ENCODE peak calls at places on chromosomes 12 and 14, in ten cellular contexts. L is K562; P is heart right ventricle; H is brain microvascular endothelial cell; G is breast epithelium; Y is GM23338; R is tibial artery; I is CD8-positive, alpha-beta memory T cell; E is AG04450; B is uterus. K is an unnamed sample.

GRCh38 chr12:8018666-8019581 is 13.6 kb upstream of the FOXJ2 start:
- DNase-seq in L (peak), P (peak), H (no peak), G (no peak), Y (peak), R (no peak), I (peak), E (no peak), B (no peak), K (peak)

GRCh38 chr12:97556201-97556824 is 93.7 kb downstream of the RMST start:
- DNase-seq in L (no peak), P (peak), H (no peak), G (peak), Y (peak), R (no peak), I (no peak), E (no peak), B (no peak), K (peak)

GRCh38 chr14:69696633-69697557 is 70.0 kb upstream of the SRSF5 start:
- DNase-seq in L (peak), P (no peak), H (no peak), G (no peak), Y (no peak), R (no peak), I (no peak), E (no peak), B (no peak), K (no peak)

GRCh38 chr12:85872497-85873091 is 1.5 kb upstream of the NTS start:
- DNase-seq in L (peak), P (no peak), H (peak), G (no peak), Y (peak), R (no peak), I (no peak), E (peak), B (no peak), K (peak)

GRCh38 chr12:46786774-46787173 is 39.0 kb downstream of the SLC38A4 start:
- DNase-seq in L (no peak), P (no peak), H (peak), G (no peak), Y (no peak), R (no peak), I (no peak), E (peak), B (no peak), K (no peak)

GRCh38 chr14:104443391-104444158 is 136.0 kb upstream of the C14orf180 start:
- DNase-seq in L (no peak), P (no peak), H (no peak), G (peak), Y (peak), R (peak), I (no peak), E (no peak), B (no peak), K (peak)

GRCh38 chr12:99648183-99648582 is 630 bp downstream of the GARIN6 start:
- DNase-seq in L (no peak), P (no peak), H (no peak), G (no peak), Y (no peak), R (no peak), I (no peak), E (no peak), B (no peak), K (no peak)

GRCh38 chr12:66365718-66366485 is 63.6 kb downstream of the HELB start:
- DNase-seq in L (no peak), P (no peak), H (peak), G (no peak), Y (no peak), R (no peak), I (no peak), E (no peak), B (no peak), K (no peak)

GRCh38 chr12:52232916-52233461 is at the start of gene KRT7:
- DNase-seq in L (no peak), P (no peak), H (no peak), G (peak), Y (peak), R (peak), I (no peak), E (no peak), B (no peak), K (peak)

GRCh38 chr12:95942106-95942531 is 295 bp downstream of the CCDC38 start:
- DNase-seq in L (no peak), P (no peak), H (no peak), G (no peak), Y (peak), R (no peak), I (no peak), E (no peak), B (no peak), K (no peak)

GRCh38 chr12:5272061-5272820 is 159.7 kb upstream of the NTF3 start:
- DNase-seq in L (no peak), P (no peak), H (no peak), G (no peak), Y (no peak), R (no peak), I (no peak), E (no peak), B (no peak), K (no peak)

GRCh38 chr12:45010051-45010450 is 40.8 kb downstream of the DBX2 start:
- DNase-seq in L (no peak), P (no peak), H (no peak), G (no peak), Y (no peak), R (no peak), I (no peak), E (no peak), B (no peak), K (no peak)

GRCh38 chr12:54349031-54349430 is 15.3 kb downstream of the GPR84 start:
- DNase-seq in L (no peak), P (no peak), H (no peak), G (no peak), Y (no peak), R (no peak), I (no peak), E (no peak), B (no peak), K (no peak)

GRCh38 chr12:107163413-107163812 is 70.1 kb upstream of the CRY1 start:
- DNase-seq in L (no peak), P (no peak), H (no peak), G (no peak), Y (no peak), R (no peak), I (no peak), E (no peak), B (no peak), K (no peak)

GRCh38 chr14:33331176-33331949 is 392.7 kb downstream of the NPAS3 start:
- DNase-seq in L (no peak), P (no peak), H (no peak), G (no peak), Y (no peak), R (no peak), I (no peak), E (no peak), B (no peak), K (no peak)

GRCh38 chr12:42296503-42297109 is 29.3 kb downstream of the ZCRB1 start:
- DNase-seq in L (peak), P (no peak), H (no peak), G (no peak), Y (peak), R (no peak), I (no peak), E (no peak), B (no peak), K (peak)

GRCh38 chr12:10802587-10802986 is at the start of gene TAS2R7:
- DNase-seq in L (no peak), P (no peak), H (no peak), G (no peak), Y (no peak), R (no peak), I (no peak), E (no peak), B (no peak), K (peak)

GRCh38 chr14:76936483-76936882 is 92.0 kb downstream of the IRF2BPL start:
- DNase-seq in L (no peak), P (peak), H (no peak), G (no peak), Y (no peak), R (no peak), I (no peak), E (no peak), B (peak), K (no peak)

GRCh38 chr12:6603095-6603567 is 4.0 kb downstream of the CHD4 start:
- DNase-seq in L (no peak), P (peak), H (no peak), G (peak), Y (no peak), R (peak), I (peak), E (no peak), B (peak), K (peak)

GRCh38 chr12:115451151-115451784 is 767.3 kb upstream of the TBX3 start:
- DNase-seq in L (no peak), P (no peak), H (no peak), G (no peak), Y (no peak), R (no peak), I (no peak), E (no peak), B (no peak), K (no peak)

GRCh38 chr12:20213851-20214250 is 154.5 kb upstream of the PDE3A start:
- DNase-seq in L (no peak), P (no peak), H (no peak), G (no peak), Y (no peak), R (no peak), I (no peak), E (no peak), B (no peak), K (no peak)

GRCh38 chr12:34393086-34393820 is 371.0 kb downstream of the ALG10 start:
- DNase-seq in L (peak), P (peak), H (no peak), G (no peak), Y (no peak), R (peak), I (no peak), E (no peak), B (peak), K (no peak)

GRCh38 chr14:104238424-104239184 is 100.2 kb downstream of the KIF26A start:
- DNase-seq in L (no peak), P (no peak), H (no peak), G (no peak), Y (no peak), R (peak), I (no peak), E (no peak), B (peak), K (no peak)

DNA sequence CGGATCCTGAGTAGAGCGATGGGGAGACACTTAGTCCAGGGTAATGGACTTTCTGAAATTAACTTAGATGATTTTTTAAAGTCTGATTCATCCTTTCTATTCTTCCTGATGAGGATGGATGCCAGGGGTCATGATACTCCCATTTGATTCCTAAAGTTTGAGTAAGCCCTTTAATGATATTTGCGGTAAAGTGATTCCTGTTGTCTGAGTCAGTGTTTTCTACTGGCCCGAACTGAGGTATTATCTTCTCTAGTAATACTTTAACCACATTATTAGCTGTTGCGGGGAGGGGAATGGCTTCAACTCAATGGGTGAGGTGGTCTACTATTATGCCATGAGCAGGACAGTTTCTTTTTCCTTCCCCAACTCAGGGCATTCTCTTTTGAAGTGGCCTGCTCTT is 111.6 kb downstream of the RIN3 start:
- DNase-seq in L (no peak), P (no peak), H (peak), G (no peak), Y (no peak), R (no peak), I (no peak), E (peak), B (no peak), K (no peak)
- H3K27ac ChIP-seq in L (no peak), P (no peak), H (peak), G (peak), Y (no peak), R (no peak), I (no peak), E (peak), B (peak), K (no peak)

DNA sequence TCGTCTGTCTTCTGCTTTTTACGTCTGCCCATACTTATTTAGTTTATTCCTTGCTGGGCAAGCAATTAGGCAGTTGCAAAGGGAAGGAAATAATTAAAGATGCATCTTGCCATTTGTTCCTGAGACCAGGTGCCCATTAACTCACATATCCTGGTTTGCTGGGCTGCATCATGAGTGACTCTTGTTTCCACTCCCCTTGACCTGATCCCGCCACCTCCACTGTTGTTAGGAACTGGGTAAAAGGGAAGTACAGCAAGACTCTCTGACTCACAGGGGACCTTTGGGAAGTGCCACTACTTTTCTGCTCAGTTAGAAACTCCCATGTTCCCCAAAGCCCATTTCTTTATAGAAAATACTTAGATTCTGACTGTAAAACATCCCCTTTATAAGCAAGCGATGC is 186.1 kb upstream of the BCL2L14 start:
- DNase-seq in L (no peak), P (no peak), H (no peak), G (no peak), Y (no peak), R (no peak), I (no peak), E (no peak), B (no peak), K (no peak)
- H3K27ac ChIP-seq in L (no peak), P (peak), H (peak), G (peak), Y (no peak), R (peak), I (no peak), E (peak), B (peak), K (no peak)

GRCh38 chr12:104010800-104011199 is 39.2 kb downstream of the GLT8D2 start:
- DNase-seq in L (no peak), P (no peak), H (no peak), G (no peak), Y (no peak), R (no peak), I (no peak), E (no peak), B (no peak), K (no peak)

GRCh38 chr12:104010121-104010520 is 39.9 kb downstream of the GLT8D2 start:
- DNase-seq in L (no peak), P (no peak), H (no peak), G (no peak), Y (no peak), R (no peak), I (no peak), E (no peak), B (no peak), K (no peak)

GRCh38 chr12:104006929-104007328 is 41.3 kb downstream of the TDG start:
- DNase-seq in L (no peak), P (no peak), H (no peak), G (no peak), Y (no peak), R (no peak), I (no peak), E (peak), B (no peak), K (no peak)

GRCh38 chr12:104012331-104012730 is 37.7 kb downstream of the GLT8D2 start:
- DNase-seq in L (no peak), P (no peak), H (no peak), G (no peak), Y (no peak), R (no peak), I (no peak), E (no peak), B (no peak), K (no peak)

GRCh38 chr12:104011265-104011664 is 38.7 kb downstream of the GLT8D2 start:
- DNase-seq in L (peak), P (no peak), H (peak), G (no peak), Y (no peak), R (no peak), I (no peak), E (peak), B (no peak), K (no peak)
- H3K27ac ChIP-seq in L (peak), P (no peak), H (peak), G (peak), Y (no peak), R (no peak), I (no peak), E (peak), B (no peak), K (no peak)

GRCh38 chr14:103016071-103016470 is 41.3 kb downstream of the CDC42BPB start:
- DNase-seq in L (no peak), P (peak), H (no peak), G (no peak), Y (no peak), R (no peak), I (no peak), E (no peak), B (no peak), K (no peak)
- H3K27ac ChIP-seq in L (no peak), P (no peak), H (no peak), G (no peak), Y (no peak), R (no peak), I (no peak), E (no peak), B (no peak), K (no peak)

GRCh38 chr14:64208261-64208660 is 85.9 kb downstream of the ESR2 start:
- DNase-seq in L (no peak), P (no peak), H (no peak), G (no peak), Y (no peak), R (no peak), I (no peak), E (no peak), B (no peak), K (no peak)
- H3K27ac ChIP-seq in L (no peak), P (no peak), H (no peak), G (no peak), Y (no peak), R (no peak), I (no peak), E (no peak), B (no peak), K (no peak)

GRCh38 chr14:95273041-95273978 is 46.4 kb downstream of the CLMN start:
- DNase-seq in L (no peak), P (no peak), H (peak), G (peak), Y (no peak), R (no peak), I (no peak), E (no peak), B (no peak), K (no peak)

GRCh38 chr14:95275507-95275906 is 44.2 kb downstream of the CLMN start:
- DNase-seq in L (no peak), P (no peak), H (no peak), G (no peak), Y (no peak), R (no peak), I (no peak), E (no peak), B (peak), K (no peak)

GRCh38 chr14:95272057-95272456 is 47.7 kb downstream of the CLMN start:
- DNase-seq in L (no peak), P (no peak), H (no peak), G (peak), Y (no peak), R (no peak), I (no peak), E (no peak), B (no peak), K (no peak)

GRCh38 chr14:95274874-95275273 is 44.8 kb downstream of the CLMN start:
- DNase-seq in L (no peak), P (no peak), H (no peak), G (peak), Y (no peak), R (no peak), I (no peak), E (no peak), B (no peak), K (no peak)

DNA sequence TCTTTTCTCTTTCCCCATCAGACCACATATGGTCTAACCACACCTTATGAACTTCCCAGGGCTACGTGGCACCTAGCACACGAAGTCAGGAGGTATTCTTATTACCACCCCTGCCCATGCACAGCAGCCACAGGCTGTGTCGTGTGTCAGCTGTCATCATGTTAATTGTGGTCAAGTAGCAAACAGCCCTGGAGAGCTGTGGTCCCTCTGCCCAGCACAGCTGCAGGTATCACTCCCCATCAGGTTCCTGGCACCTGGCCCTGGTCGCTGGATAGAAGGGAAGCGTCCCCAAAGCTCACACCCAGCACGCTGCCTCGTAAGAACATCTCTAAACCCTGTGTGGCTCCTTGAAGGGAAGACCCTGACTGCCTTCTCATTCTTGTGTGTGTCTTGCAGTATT is 45.4 kb downstream of the CLMN start:
- DNase-seq in L (no peak), P (no peak), H (no peak), G (peak), Y (no peak), R (no peak), I (no peak), E (no peak), B (no peak), K (no peak)
- H3K27ac ChIP-seq in L (no peak), P (no peak), H (no peak), G (no peak), Y (no peak), R (no peak), I (no peak), E (no peak), B (no peak), K (no peak)

GRCh38 chr12:104064031-104064841 is at the start of gene HCFC2:
- DNase-seq in L (peak), P (peak), H (peak), G (peak), Y (peak), R (peak), I (peak), E (peak), B (peak), K (peak)

GRCh38 chr12:104059963-104060362 is 4.4 kb upstream of the HCFC2 start:
- DNase-seq in L (no peak), P (no peak), H (no peak), G (no peak), Y (no peak), R (no peak), I (no peak), E (no peak), B (no peak), K (no peak)

GRCh38 chr12:104064842-104065441 is 611 bp downstream of the HCFC2 start:
- DNase-seq in L (peak), P (peak), H (no peak), G (no peak), Y (peak), R (no peak), I (no peak), E (no peak), B (no peak), K (peak)

GRCh38 chr12:104060791-104061190 is 3.5 kb upstream of the HCFC2 start:
- DNase-seq in L (no peak), P (no peak), H (no peak), G (no peak), Y (no peak), R (no peak), I (no peak), E (no peak), B (no peak), K (no peak)

DNA sequence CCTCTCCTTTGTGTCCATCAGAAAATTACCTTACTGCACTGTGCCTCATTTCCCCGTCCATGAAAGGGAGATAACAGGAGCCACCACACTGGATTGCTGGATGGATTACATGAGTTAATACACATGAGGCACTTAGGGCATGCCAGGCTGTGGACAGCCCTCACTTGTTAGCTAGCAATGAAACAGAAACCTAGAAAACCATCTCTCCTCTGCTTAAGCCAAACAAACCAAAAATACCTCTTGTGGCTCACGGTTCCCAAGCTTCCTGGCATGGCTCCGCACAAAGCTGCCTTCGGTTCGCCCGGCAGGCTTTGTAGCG is 660 bp upstream of the HCFC2 start:
- DNase-seq in L (peak), P (no peak), H (peak), G (no peak), Y (no peak), R (no peak), I (no peak), E (no peak), B (no peak), K (no peak)
- H3K27ac ChIP-seq in L (peak), P (peak), H (peak), G (peak), Y (peak), R (peak), I (peak), E (peak), B (peak), K (no peak)

GRCh38 chr12:3123729-3124128 is 46.5 kb downstream of the TSPAN9 start:
- DNase-seq in L (no peak), P (no peak), H (no peak), G (no peak), Y (no peak), R (no peak), I (no peak), E (no peak), B (no peak), K (no peak)

GRCh38 chr12:3125674-3126073 is 48.5 kb downstream of the TSPAN9 start:
- DNase-seq in L (no peak), P (no peak), H (no peak), G (no peak), Y (no peak), R (no peak), I (no peak), E (no peak), B (no peak), K (no peak)

GRCh38 chr12:3120701-3121100 is 43.5 kb downstream of the TSPAN9 start:
- DNase-seq in L (no peak), P (no peak), H (no peak), G (no peak), Y (no peak), R (no peak), I (no peak), E (no peak), B (no peak), K (no peak)

GRCh38 chr12:3124917-3125316 is 47.7 kb downstream of the TSPAN9 start:
- DNase-seq in L (no peak), P (no peak), H (no peak), G (no peak), Y (no peak), R (no peak), I (no peak), E (no peak), B (no peak), K (no peak)

GRCh38 chr12:3122841-3123678 is 45.9 kb downstream of the TSPAN9 start:
- DNase-seq in L (no peak), P (peak), H (peak), G (peak), Y (peak), R (peak), I (no peak), E (no peak), B (no peak), K (no peak)
- H3K27ac ChIP-seq in L (no peak), P (peak), H (peak), G (peak), Y (peak), R (peak), I (no peak), E (peak), B (peak), K (no peak)

GRCh38 chr14:32110200-32110896 is 33.2 kb downstream of the ARHGAP5 start:
- DNase-seq in L (no peak), P (no peak), H (no peak), G (no peak), Y (no peak), R (no peak), I (no peak), E (no peak), B (no peak), K (no peak)
- H3K27ac ChIP-seq in L (no peak), P (no peak), H (peak), G (no peak), Y (peak), R (no peak), I (no peak), E (no peak), B (no peak), K (no peak)